ENCODE peak calls at places on chromosomes 16 and 17, in eight cellular contexts. N is stimulated activated CD8-positive, alpha-beta memory T cell treated with anti-CD3 and anti-CD28 coated beads, Interleukin-4, amount 100 ng/mL, for 1 hour; I is Calu3; S is fibroblast of gingiva; O is OCI-LY7; A is RWPE2; Y is amygdala; G is T-cell. J is an unnamed sample.

GRCh38 chr16:68790130-68790761 is 53.1 kb upstream of the TANGO6 start:
- DNase-seq in S (peak), G (no peak), I (peak), Y (no peak), A (peak), O (no peak), N (no peak), J (no peak)

GRCh38 chr17:72901098-72901497 is 191.4 kb downstream of the SLC39A11 start:
- DNase-seq in S (no peak), G (no peak), A (no peak), I (no peak), Y (no peak), N (no peak), O (no peak), J (no peak)

GRCh38 chr17:76635659-76636360 is 7.7 kb downstream of the ST6GALNAC1 start:
- DNase-seq in S (no peak), O (no peak), A (no peak), N (no peak), Y (no peak), I (no peak), G (no peak), J (no peak)

GRCh38 chr17:49618112-49618611 is 42.5 kb downstream of the NXPH3 start:
- DNase-seq in O (no peak), N (no peak), G (no peak), S (no peak), Y (no peak), A (no peak), I (no peak), J (no peak)

GRCh38 chr17:65131946-65132345 is 5.2 kb upstream of the RGS9 start:
- DNase-seq in S (peak), O (no peak), N (no peak), Y (no peak), I (no peak), A (no peak), G (no peak), J (no peak)

GRCh38 chr17:19346351-19347255 is 15.9 kb downstream of the B9D1 start:
- DNase-seq in Y (no peak), O (peak), A (peak), G (no peak), N (no peak), S (peak), I (no peak), J (no peak)

GRCh38 chr17:78862073-78863023 is 21.7 kb upstream of the USP36 start:
- DNase-seq in I (peak), N (no peak), S (peak), G (no peak), O (no peak), A (peak), Y (no peak), J (no peak)

GRCh38 chr16:49483651-49484451 is 110.2 kb downstream of the C16orf78 start:
- DNase-seq in S (no peak), Y (no peak), O (peak), A (peak), N (no peak), I (no peak), G (no peak), J (no peak)

GRCh38 chr17:347309-347708 is 5.3 kb downstream of the RPH3AL start:
- DNase-seq in I (no peak), A (no peak), G (no peak), N (no peak), O (no peak), Y (no peak), S (no peak), J (no peak)

GRCh38 chr16:28604186-28604565 is 5.7 kb downstream of the SULT1A1 start:
- DNase-seq in A (no peak), G (no peak), N (no peak), O (no peak), I (no peak), S (no peak), Y (no peak), J (no peak)

GRCh38 chr17:16474012-16474725 is 17.8 kb downstream of the LRRC75A start:
- DNase-seq in O (no peak), A (no peak), G (no peak), I (no peak), Y (no peak), S (no peak), N (no peak), J (no peak)

GRCh38 chr17:37107406-37108083 is 158.8 kb downstream of the AATF start:
- DNase-seq in G (no peak), S (peak), N (no peak), A (no peak), Y (no peak), O (no peak), I (no peak), J (no peak)

GRCh38 chr17:62626719-62627218 is 701 bp upstream of the MRC2 start:
- DNase-seq in A (no peak), I (no peak), O (no peak), N (no peak), G (no peak), Y (no peak), S (peak), J (no peak)

GRCh38 chr16:9114112-9114511 is 22.7 kb downstream of the HAPSTR1 start:
- DNase-seq in A (no peak), S (no peak), I (no peak), G (no peak), N (no peak), O (no peak), Y (no peak), J (no peak)

J was measured in naive thymus-derived CD8-positive, alpha-beta T cell.